ENCODE peak calls at places on chromosomes 6 and 20, in seven cellular contexts. L is activated CD8-positive, alpha-beta memory T cell treated with anti-CD3 and anti-CD28 coated beads for 1 hour; D is heart right ventricle; K is KBM-7; P is HEK293T; M is LoVo; F is EH. O is an unnamed sample.
A peak's percentile ranks its signal among the peaks of the same experiment; 100 is the strongest.

GRCh38 chr6:28875348-28875747 is 48.4 kb downstream of the TRIM27 start:
- DNase-seq in K (no peak), M (no peak), L (no peak), D (no peak), P (no peak), F (no peak), O (no peak)

GRCh38 chr20:49297605-49298530 is 20.0 kb upstream of the ZNFX1 start:
- DNase-seq in K (no peak), M (no peak), L (no peak), P (no peak), F (no peak), D (no peak), O (no peak)

GRCh38 chr20:46261456-46262253 is 46.6 kb downstream of the CDH22 start:
- DNase-seq in P (no peak), K (no peak), D (no peak), M (no peak), L (no peak), F (no peak), O (no peak)

GRCh38 chr6:158219229-158219628 is 51.1 kb downstream of the GTF2H5 start:
- DNase-seq in L (no peak), D (no peak), F (peak; percentile 90), P (no peak), M (no peak), K (no peak), O (no peak)

GRCh38 chr6:158560787-158561246 is 926 bp downstream of the TMEM181 start:
- DNase-seq in M (peak; percentile 25), P (no peak), L (no peak), K (peak; percentile 47), D (no peak), F (peak; percentile 39), O (no peak)

GRCh38 chr6:133964052-133964451 is 11.0 kb downstream of the TBPL1 start:
- DNase-seq in M (no peak), F (peak; percentile 89), D (no peak), K (no peak), L (no peak), P (no peak), O (no peak)

GRCh38 chr6:85041376-85041775 is 277.0 kb upstream of the TBX18 start:
- DNase-seq in M (no peak), L (no peak), P (no peak), K (peak; percentile 26), D (no peak), F (no peak), O (no peak)

GRCh38 chr20:10619427-10619826 is 54.4 kb downstream of the JAG1 start:
- DNase-seq in K (no peak), L (no peak), P (no peak), D (no peak), F (peak; percentile 98), M (peak; percentile 66), O (no peak)

GRCh38 chr6:63598251-63599036 is 26.2 kb downstream of the LOC128125822 start:
- DNase-seq in P (peak; percentile 76), L (peak; percentile 42), F (peak; percentile 65), K (peak; percentile 83), D (peak; percentile 49), M (peak; percentile 64), O (peak; percentile 25)

GRCh38 chr20:35702051-35702823 is 3.0 kb downstream of the ROMO1 start:
- DNase-seq in P (no peak), F (peak; percentile 71), K (no peak), M (no peak), L (no peak), D (no peak), O (no peak)

GRCh38 chr6:119148102-119148824 is 69.8 kb upstream of the FAM184A start:
- DNase-seq in D (no peak), P (peak; percentile 71), F (peak; percentile 82), L (no peak), M (peak; percentile 49), K (peak; percentile 73), O (peak; percentile 15)

GRCh38 chr6:72561629-72562028 is 60.2 kb upstream of the KCNQ5 start:
- DNase-seq in D (no peak), P (no peak), M (no peak), F (no peak), K (no peak), L (no peak), O (no peak)

O was measured in NT2/D1.